ENCODE peak calls at places on chromosomes 6 and 20, in six cellular contexts. H, C, S, A, F and E are unnamed samples. For H3K27me3, the result is how much of the 10 kb centered on the place peaks cover.

GRCh38 chr6:94953867-94954631 is 623.3 kb upstream of the MANEA start:
- DNase-seq in S (no peak), H (no peak), A (no peak), F (no peak), C (no peak), E (no peak)

GRCh38 chr6:167210375-167211295 is 52.9 kb upstream of the GPR31 start:
- DNase-seq in H (no peak), S (no peak), F (no peak), A (no peak), C (no peak), E (no peak)

GRCh38 chr6:28356666-28357020 is 6.9 kb downstream of the ZKSCAN3 start:
- DNase-seq in C (no peak), H (no peak), S (no peak), A (no peak), F (no peak), E (no peak)

GRCh38 chr6:52981215-52981910 is 13.7 kb downstream of the GSTA4 start:
- DNase-seq in F (no peak), A (no peak), C (no peak), H (no peak), S (no peak), E (no peak)

GRCh38 chr20:31593221-31594001 is 11.7 kb upstream of the ID1 start:
- DNase-seq in S (no peak), F (no peak), C (peak), H (peak), A (peak), E (no peak)

GRCh38 chr20:19888269-19888669 is 128.9 kb upstream of the NAA20 start:
- DNase-seq in C (no peak), F (no peak), S (no peak), A (no peak), H (no peak), E (no peak)

GRCh38 chr6:11423072-11423471 is 114.5 kb upstream of the TMEM170B start:
- DNase-seq in H (peak), A (no peak), F (no peak), S (no peak), C (no peak), E (no peak)

GRCh38 chr20:8315639-8316573 is 183.8 kb downstream of the PLCB1 start:
- DNase-seq in C (no peak), F (no peak), H (no peak), S (no peak), A (peak), E (no peak)

GRCh38 chr6:73354389-73354651 is 244 bp upstream of the DPPA5 start:
- DNase-seq in A (no peak), C (no peak), S (no peak), F (no peak), H (no peak), E (no peak)

GRCh38 chr6:121633309-121633708 is 197.9 kb downstream of the GJA1 start:
- DNase-seq in F (no peak), A (no peak), S (no peak), H (no peak), C (no peak), E (no peak)

GRCh38 chr20:50061151-50062005 is 51.6 kb downstream of the UBE2V1 start:
- DNase-seq in A (no peak), H (no peak), F (no peak), C (no peak), S (no peak), E (no peak)

GRCh38 chr20:1225729-1226313 is at the start of gene RAD21L1:
- DNase-seq in C (no peak), F (peak), A (peak), S (peak), H (peak), E (peak)

GRCh38 chr6:87905101-87905517 is 142.5 kb upstream of the SPACA1 start:
- DNase-seq in S (no peak), F (no peak), H (no peak), C (no peak), A (no peak), E (no peak)

GRCh38 chr6:100730581-100730980 is 150.5 kb downstream of the ASCC3 start:
- DNase-seq in F (no peak), A (no peak), C (no peak), H (no peak), S (no peak), E (no peak)

GRCh38 chr6:101392561-101393230 is 812 bp upstream of the GRIK2 start:
- DNase-seq in A (no peak), S (no peak), H (no peak), F (no peak), C (no peak), E (no peak)

GRCh38 chr6:11374036-11375010 is 141.9 kb upstream of the NEDD9 start:
- DNase-seq in H (no peak), S (no peak), C (no peak), A (no peak), F (no peak), E (no peak)

GRCh38 chr6:11586117-11586516 is 48.6 kb downstream of the TMEM170B start:
- DNase-seq in H (no peak), C (no peak), S (no peak), A (no peak), F (no peak), E (no peak)

GRCh38 chr6:110320307-110320706 is 37.8 kb downstream of the METTL24 start:
- DNase-seq in C (no peak), F (no peak), A (no peak), H (no peak), S (no peak), E (no peak)

GRCh38 chr6:118017301-118017854 is 110.3 kb downstream of the SLC35F1 start:
- DNase-seq in A (no peak), C (no peak), S (no peak), F (no peak), H (no peak), E (no peak)

GRCh38 chr6:160013987-160014868 is 45.3 kb downstream of the IGF2R start:
- DNase-seq in H (peak), F (no peak), C (no peak), A (no peak), S (no peak), E (peak)

GRCh38 chr6:90403489-90404381 is 107.1 kb upstream of the BACH2 start:
- DNase-seq in S (peak), C (peak), H (peak), A (no peak), F (peak), E (no peak)

GRCh38 chr6:111658445-111659154 is 52.9 kb upstream of the TRAF3IP2 start:
- DNase-seq in C (no peak), H (peak), F (no peak), S (no peak), A (no peak), E (no peak)

GRCh38 chr6:159038914-159039884 is 5.6 kb downstream of the TAGAP start:
- DNase-seq in S (no peak), C (peak), A (no peak), F (no peak), H (peak), E (no peak)

DNA sequence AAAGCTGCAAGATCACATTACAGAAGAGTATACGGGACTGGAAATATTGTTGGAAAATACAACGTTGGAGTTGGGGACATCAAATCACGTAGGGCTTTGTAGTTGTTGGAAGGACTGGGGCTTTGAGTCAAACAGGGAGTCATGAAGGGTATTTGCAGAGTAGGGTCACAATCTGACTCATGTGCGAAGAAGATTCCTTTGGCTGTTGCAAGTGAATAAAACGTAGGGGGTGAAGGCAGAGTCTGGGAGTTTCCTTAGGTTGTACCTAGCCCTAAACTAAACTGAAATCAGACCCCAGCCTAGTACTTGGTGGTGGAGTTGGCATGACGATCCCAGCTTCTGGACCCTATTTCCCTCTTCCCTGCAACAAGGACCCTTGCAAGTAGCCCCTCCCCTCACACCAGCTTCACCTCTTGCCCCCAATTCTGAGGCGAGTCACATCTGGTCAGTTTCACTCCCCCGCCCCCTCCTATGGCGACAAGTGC is 32.2 kb downstream of the SNX5 start:
- DNase-seq in F (no peak), H (peak), A (no peak), S (no peak), C (no peak), E (no peak)
- H3K27ac ChIP-seq in F (peak), H (peak), A (peak), S (peak), C (no peak), E (no peak)

GRCh38 chr6:3220366-3220765 is 7.1 kb downstream of the TUBB2B start:
- DNase-seq in H (no peak), C (no peak), S (no peak), A (no peak), F (no peak), E (no peak)

GRCh38 chr6:3218266-3218665 is 9.2 kb downstream of the TUBB2B start:
- DNase-seq in S (no peak), C (no peak), H (no peak), F (no peak), A (no peak), E (no peak)

GRCh38 chr6:3222506-3223038 is 4.9 kb downstream of the TUBB2B start:
- DNase-seq in F (no peak), A (no peak), H (no peak), C (no peak), S (no peak), E (no peak)

GRCh38 chr6:3217286-3217685 is 10.2 kb downstream of the TUBB2B start:
- DNase-seq in C (no peak), F (no peak), A (no peak), S (no peak), H (no peak), E (no peak)

GRCh38 chr6:3221579-3221978 is 5.9 kb downstream of the TUBB2B start:
- DNase-seq in S (no peak), H (no peak), F (no peak), C (no peak), A (no peak), E (no peak)
- H3K27me3 ChIP-seq in S (under half), H (under half), F (under half), C (under half), A (under half), E (under half)

GRCh38 chr6:151058021-151058733 is 181.6 kb upstream of the AKAP12 start:
- DNase-seq in C (no peak), F (no peak), A (no peak), H (no peak), S (no peak), E (no peak)

GRCh38 chr6:151060742-151061100 is 179.0 kb upstream of the AKAP12 start:
- DNase-seq in H (no peak), S (no peak), F (no peak), C (no peak), A (no peak), E (no peak)

GRCh38 chr6:151060096-151060741 is 179.5 kb upstream of the AKAP12 start:
- DNase-seq in A (no peak), C (peak), F (no peak), S (no peak), H (peak), E (no peak)

GRCh38 chr6:151056230-151056907 is 183.4 kb upstream of the AKAP12 start:
- DNase-seq in C (no peak), A (no peak), H (no peak), F (no peak), S (no peak), E (no peak)

GRCh38 chr6:151059612-151060095 is 180.1 kb upstream of the AKAP12 start:
- DNase-seq in A (no peak), F (no peak), S (no peak), C (no peak), H (peak), E (no peak)
- H3K27ac ChIP-seq in A (no peak), F (no peak), S (peak), C (peak), H (peak), E (no peak)

GRCh38 chr20:62469352-62469751 is 6.4 kb downstream of the GATA5 start:
- DNase-seq in F (no peak), A (no peak), H (no peak), S (no peak), C (no peak), E (no peak)

GRCh38 chr20:62470003-62470402 is 5.8 kb downstream of the GATA5 start:
- DNase-seq in H (no peak), A (no peak), S (no peak), C (no peak), F (no peak), E (no peak)

GRCh38 chr20:62472343-62473199 is 3.2 kb downstream of the GATA5 start:
- DNase-seq in H (no peak), S (no peak), C (no peak), F (no peak), A (no peak), E (no peak)

GRCh38 chr20:62472020-62472342 is 3.8 kb downstream of the GATA5 start:
- DNase-seq in C (no peak), F (no peak), H (no peak), S (no peak), A (no peak), E (no peak)

GRCh38 chr20:62470459-62470858 is 5.3 kb downstream of the GATA5 start:
- DNase-seq in S (no peak), C (no peak), F (no peak), H (no peak), A (no peak), E (no peak)
- H3K27me3 ChIP-seq in S (under half), C (under half), F (under half), H (half or more), A (under half), E (under half)

GRCh38 chr6:14676084-14676483 is 558.5 kb downstream of the CD83 start:
- DNase-seq in F (no peak), C (no peak), S (no peak), H (peak), A (no peak), E (no peak)

GRCh38 chr6:14674867-14675648 is 557.5 kb downstream of the CD83 start:
- DNase-seq in C (no peak), A (no peak), S (no peak), F (no peak), H (no peak), E (no peak)

GRCh38 chr6:14673201-14673600 is 555.6 kb downstream of the CD83 start:
- DNase-seq in S (no peak), C (no peak), F (no peak), A (no peak), H (peak), E (no peak)

GRCh38 chr6:14671937-14672336 is 554.4 kb downstream of the CD83 start:
- DNase-seq in F (no peak), C (no peak), S (no peak), H (no peak), A (no peak), E (no peak)

DNA sequence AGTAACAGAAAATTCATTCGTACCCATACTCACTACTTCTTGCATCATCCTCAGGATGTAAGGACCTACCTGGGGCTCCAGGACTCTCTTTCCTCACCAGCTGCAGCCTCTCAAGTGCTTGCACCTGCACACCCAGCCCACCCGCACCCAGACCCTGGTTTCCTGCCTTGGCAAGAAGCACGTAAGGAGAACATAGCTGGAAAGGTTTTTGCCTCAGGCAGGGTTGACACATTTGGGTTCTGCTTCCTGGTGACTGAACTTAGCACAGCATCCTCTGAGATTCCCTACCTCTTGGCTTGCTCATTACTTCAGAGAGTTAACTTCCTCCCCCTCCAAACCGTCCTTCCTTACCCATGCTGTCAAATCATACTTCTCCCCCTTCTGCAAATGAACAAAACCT is 556.9 kb downstream of the CD83 start:
- DNase-seq in C (no peak), F (no peak), A (no peak), S (no peak), H (no peak), E (no peak)
- H3K27ac ChIP-seq in C (no peak), F (no peak), A (no peak), S (no peak), H (no peak), E (no peak)